ENCODE peak calls at places on chromosomes 2 and 18, in nine cellular contexts. U is Calu3, I is GM13976, N is K562, S is astrocyte, J is NB4, M is PC-9, Y is astrocyte of the spinal cord, A is A549. T is an unnamed sample.

GRCh38 chr2:8567469-8568108 is 114.3 kb upstream of the ID2 start:
- DNase-seq in I (no peak), Y (no peak), M (no peak), S (peak; percentile 14), U (no peak), J (no peak), A (no peak), N (no peak), T (no peak)

GRCh38 chr2:140247451-140248205 is 1467.4 kb upstream of the NXPH2 start:
- DNase-seq in S (no peak), U (no peak), Y (peak; percentile 7), N (no peak), M (no peak), I (no peak), A (no peak), J (no peak), T (no peak)

GRCh38 chr18:41747723-41748242 is 207.3 kb upstream of the PIK3C3 start:
- DNase-seq in Y (no peak), U (no peak), S (no peak), A (no peak), M (no peak), I (no peak), N (no peak), J (no peak), T (no peak)

GRCh38 chr2:234676109-234676858 is 179.4 kb upstream of the ARL4C start:
- DNase-seq in Y (no peak), U (no peak), S (no peak), A (no peak), N (no peak), J (no peak), M (no peak), I (no peak), T (peak; percentile 26)

GRCh38 chr2:10333966-10334365 is 31.3 kb downstream of the HPCAL1 start:
- DNase-seq in I (no peak), N (no peak), Y (no peak), S (no peak), J (no peak), U (no peak), A (no peak), M (no peak), T (no peak)

GRCh38 chr2:73418343-73418742 is 32.7 kb downstream of the ALMS1 start:
- DNase-seq in S (peak; percentile 90), M (no peak), A (no peak), U (no peak), Y (peak; percentile 78), J (peak; percentile 9), N (no peak), I (no peak), T (no peak)

GRCh38 chr18:61975526-61976326 is 82.9 kb upstream of the RNF152 start:
- DNase-seq in I (no peak), A (no peak), U (no peak), S (no peak), J (no peak), Y (no peak), M (no peak), N (no peak), T (no peak)

GRCh38 chr2:198376677-198377076 is 572.3 kb downstream of the PLCL1 start:
- DNase-seq in U (no peak), N (no peak), A (peak; percentile 6), J (no peak), I (no peak), S (peak; percentile 30), Y (peak; percentile 3), M (no peak), T (no peak)

GRCh38 chr2:15006667-15007066 is 374.1 kb downstream of the LRATD1 start:
- DNase-seq in N (no peak), Y (no peak), S (no peak), J (peak; percentile 27), I (no peak), M (no peak), A (no peak), U (no peak), T (no peak)

GRCh38 chr2:173109253-173110188 is 33.9 kb downstream of the MAP3K20 start:
- DNase-seq in N (no peak), U (no peak), Y (peak; percentile 84), A (peak; percentile 77), M (peak; percentile 44), I (no peak), J (no peak), S (peak; percentile 90), T (no peak)

GRCh38 chr2:147843421-147843863 is 1.4 kb upstream of the ACVR2A start:
- DNase-seq in M (no peak), Y (no peak), J (no peak), A (no peak), U (no peak), I (no peak), N (no peak), S (no peak), T (no peak)

GRCh38 chr2:146917430-146918037 is 927.3 kb upstream of the ACVR2A start:
- DNase-seq in S (no peak), U (no peak), A (no peak), N (no peak), M (no peak), Y (no peak), J (no peak), I (no peak), T (peak; percentile 55)

GRCh38 chr2:204529795-204530463 is 15.3 kb upstream of the PARD3B start:
- DNase-seq in J (no peak), Y (no peak), N (no peak), A (no peak), M (no peak), I (no peak), S (no peak), U (no peak), T (no peak)

GRCh38 chr2:26772064-26773001 is 8.2 kb downstream of the SLC35F6 start:
- DNase-seq in U (peak; percentile 30), J (peak; percentile 88), S (peak; percentile 18), Y (no peak), N (peak; percentile 57), I (no peak), M (no peak), A (peak; percentile 77), T (peak; percentile 99)

DNA sequence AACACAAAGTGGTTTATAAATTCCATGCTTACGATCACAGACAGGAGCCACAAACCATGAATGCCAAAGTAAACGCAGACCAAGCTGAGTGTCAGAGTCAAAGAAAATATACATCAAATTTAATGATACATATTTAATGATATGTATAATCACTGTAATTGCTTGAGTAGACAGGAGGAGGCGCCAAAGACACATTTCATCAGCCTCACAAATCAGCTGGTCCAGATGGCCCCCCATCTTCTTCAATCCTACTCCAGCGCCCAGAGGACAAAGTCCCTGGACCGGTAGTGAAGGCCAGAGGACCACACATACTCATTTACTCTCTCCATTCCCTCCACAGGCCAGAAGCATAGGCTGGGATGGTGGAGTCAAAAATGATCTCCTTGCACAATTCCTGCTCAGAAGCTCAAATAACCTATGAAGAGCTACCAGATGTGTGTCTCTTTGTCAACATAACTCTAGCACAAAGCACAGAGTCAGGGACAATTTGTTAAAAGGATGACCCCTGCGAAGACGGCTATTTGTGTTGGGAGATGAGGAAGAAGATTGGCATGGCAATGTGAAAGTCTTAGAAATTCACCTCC is 149.3 kb upstream of the PGAP1 start:
- DNase-seq in A (peak; percentile 10), S (no peak), M (no peak), Y (no peak), N (peak; percentile 6), I (no peak), U (no peak), J (peak; percentile 52), T (no peak)
- TF ChIP-seq CTCF in A (peak; percentile 43), S (peak; percentile 32), M (peak; percentile 59), Y (peak; percentile 39), N (peak; percentile 61), I (no peak), U (peak; percentile 61), J (peak; percentile 50), T (peak; percentile 26)

GRCh38 chr2:219619235-219619634 is 8.2 kb upstream of the SLC4A3 start:
- DNase-seq in Y (no peak), U (no peak), S (no peak), N (no peak), A (no peak), M (no peak), J (no peak), I (no peak), T (no peak)
- TF ChIP-seq CTCF in Y (no peak), U (no peak), S (no peak), N (peak; percentile 39), A (no peak), M (no peak), J (peak; percentile 14), I (no peak), T (no peak)

GRCh38 chr2:207489251-207489650 is 40.5 kb upstream of the CREB1 start:
- DNase-seq in S (no peak), M (no peak), I (no peak), A (no peak), Y (no peak), N (no peak), U (no peak), J (no peak), T (no peak)

GRCh38 chr2:207484444-207485391 is 45.0 kb upstream of the CREB1 start:
- DNase-seq in I (peak; percentile 49), S (peak; percentile 16), U (no peak), M (no peak), A (no peak), J (no peak), Y (no peak), N (no peak), T (no peak)

GRCh38 chr2:207490441-207490840 is 39.3 kb upstream of the CREB1 start:
- DNase-seq in Y (no peak), N (no peak), I (no peak), U (no peak), M (no peak), A (no peak), J (no peak), S (no peak), T (no peak)

GRCh38 chr2:207491086-207491485 is 38.7 kb upstream of the CREB1 start:
- DNase-seq in S (no peak), I (no peak), J (no peak), U (no peak), M (no peak), A (no peak), N (no peak), Y (no peak), T (no peak)

DNA sequence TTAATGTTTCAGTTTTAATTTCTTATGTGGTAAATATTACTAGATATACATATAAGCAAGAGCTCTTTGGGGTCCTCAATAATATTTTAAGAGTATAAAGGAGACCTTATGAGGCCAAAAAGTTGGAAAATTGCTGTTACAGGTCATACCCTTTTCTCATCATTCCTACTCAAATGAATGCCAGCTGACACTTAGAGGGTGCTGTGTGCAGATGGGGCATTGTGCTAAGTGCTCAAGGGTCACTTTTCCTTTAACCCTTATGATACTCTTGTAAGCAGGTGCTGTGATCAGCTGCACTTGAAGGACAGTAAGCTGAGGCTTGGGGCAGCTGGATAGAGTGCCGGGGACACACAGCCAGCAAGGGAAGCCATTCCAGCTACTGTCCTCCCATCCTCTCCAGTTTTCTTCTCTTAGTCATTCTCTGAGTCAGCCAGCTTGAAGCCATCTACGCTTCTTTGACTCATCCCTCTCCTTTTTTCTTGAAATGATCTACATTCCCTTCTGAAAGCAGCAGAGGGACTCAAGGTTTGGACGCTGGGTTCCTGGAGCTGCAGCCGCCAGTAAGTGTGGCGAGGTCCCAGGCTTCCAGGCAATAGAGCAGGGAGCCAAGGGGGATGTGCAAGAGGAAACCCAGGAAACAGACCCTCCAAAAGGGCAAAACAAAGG is 42.0 kb upstream of the CREB1 start:
- DNase-seq in J (no peak), A (peak; percentile 63), I (no peak), M (no peak), N (no peak), S (peak; percentile 90), Y (peak; percentile 90), U (no peak), T (no peak)
- TF ChIP-seq CTCF in J (no peak), A (no peak), I (no peak), M (no peak), N (no peak), S (peak; percentile 35), Y (peak; percentile 39), U (no peak), T (no peak)

GRCh38 chr2:68185541-68186164 is 28.0 kb downstream of the PNO1 start:
- DNase-seq in M (peak; percentile 27), U (peak; percentile 53), A (peak; percentile 81), I (peak; percentile 31), N (peak; percentile 55), J (peak; percentile 84), Y (peak; percentile 25), S (peak; percentile 15), T (no peak)
- TF ChIP-seq CTCF in M (peak; percentile 84), U (peak; percentile 68), A (peak; percentile 87), I (peak; percentile 33), N (peak; percentile 81), J (peak; percentile 85), Y (peak; percentile 78), S (peak; percentile 67), T (peak; percentile 22)